ENCODE peak calls at places on chromosomes 2 and 18, in five cellular contexts. E is right lobe of liver, O is A549, R is tibial nerve, Q is stomach. U is an unnamed sample.

GRCh38 chr2:47237375-47238357 is 82.6 kb upstream of the STPG4 start:
- DNase-seq in O (no peak), R (peak), Q (no peak), E (no peak), U (no peak)

GRCh38 chr2:70381821-70382220 is 80.0 kb upstream of the FAM136A start:
- DNase-seq in O (peak), Q (no peak), E (no peak), R (no peak), U (no peak)

GRCh38 chr2:88658890-88659881 is 31.9 kb upstream of the EIF2AK3 start:
- DNase-seq in O (peak), Q (no peak), E (no peak), R (no peak), U (no peak)

GRCh38 chr2:168140892-168141291 is 106.5 kb downstream of the STK39 start:
- DNase-seq in E (no peak), Q (no peak), R (no peak), O (no peak), U (no peak)

GRCh38 chr2:147294825-147295392 is 549.9 kb upstream of the ACVR2A start:
- DNase-seq in R (no peak), O (no peak), Q (no peak), E (no peak), U (no peak)

GRCh38 chr2:82333697-82334096 is 2029.1 kb upstream of the LRRTM1 start:
- DNase-seq in E (no peak), O (no peak), Q (no peak), R (no peak), U (no peak)

GRCh38 chr2:105895995-105896764 is 151.5 kb downstream of the NCK2 start:
- DNase-seq in Q (no peak), O (no peak), E (no peak), R (no peak), U (no peak)

GRCh38 chr2:232592687-232593407 is 40.6 kb upstream of the EFHD1 start:
- DNase-seq in E (no peak), Q (no peak), R (no peak), O (peak), U (no peak)

DNA sequence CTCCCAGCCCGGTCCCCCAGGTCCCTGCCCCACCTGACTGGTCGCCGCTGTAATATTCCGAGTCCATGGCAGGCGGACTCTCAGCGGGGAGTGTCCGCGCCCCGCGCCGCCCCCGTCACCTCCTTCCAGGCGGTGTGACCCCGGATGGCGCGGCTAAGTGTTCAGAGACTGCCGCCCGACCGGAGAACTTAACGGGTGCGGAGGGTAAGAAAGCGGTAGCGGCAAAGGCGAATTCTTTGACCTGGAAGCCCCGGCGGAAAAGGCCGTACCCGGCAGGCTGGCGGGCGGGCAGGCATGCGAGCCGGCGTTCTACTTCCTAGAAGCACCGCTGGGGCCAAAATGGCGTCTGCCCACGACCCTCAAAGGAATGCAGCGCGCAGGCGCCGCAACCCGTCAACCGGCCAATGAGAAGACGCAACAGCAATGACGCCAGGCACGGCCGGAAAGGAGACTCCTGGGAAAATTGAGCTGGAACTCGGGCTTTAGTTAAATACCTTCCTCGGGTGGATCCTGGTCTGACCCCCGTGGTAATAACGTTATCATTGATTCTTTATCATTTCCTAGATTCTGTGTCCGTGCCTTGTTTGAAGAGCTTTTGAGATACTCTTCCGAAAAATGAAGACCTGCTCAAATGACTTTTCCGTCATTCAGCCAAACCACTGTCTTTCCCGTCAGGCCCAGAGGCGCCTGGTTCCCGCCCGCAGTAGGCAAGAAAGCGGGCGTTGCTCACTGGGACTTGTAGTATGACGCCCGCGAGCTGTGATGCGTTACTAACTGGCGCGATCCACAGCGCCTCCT is at the start of gene IWS1:
- DNase-seq in O (peak), E (peak), R (peak), Q (peak), U (peak)
- TF ChIP-seq POLR2A in O (peak), E (peak), R (peak), Q (no peak), U (no peak)

DNA sequence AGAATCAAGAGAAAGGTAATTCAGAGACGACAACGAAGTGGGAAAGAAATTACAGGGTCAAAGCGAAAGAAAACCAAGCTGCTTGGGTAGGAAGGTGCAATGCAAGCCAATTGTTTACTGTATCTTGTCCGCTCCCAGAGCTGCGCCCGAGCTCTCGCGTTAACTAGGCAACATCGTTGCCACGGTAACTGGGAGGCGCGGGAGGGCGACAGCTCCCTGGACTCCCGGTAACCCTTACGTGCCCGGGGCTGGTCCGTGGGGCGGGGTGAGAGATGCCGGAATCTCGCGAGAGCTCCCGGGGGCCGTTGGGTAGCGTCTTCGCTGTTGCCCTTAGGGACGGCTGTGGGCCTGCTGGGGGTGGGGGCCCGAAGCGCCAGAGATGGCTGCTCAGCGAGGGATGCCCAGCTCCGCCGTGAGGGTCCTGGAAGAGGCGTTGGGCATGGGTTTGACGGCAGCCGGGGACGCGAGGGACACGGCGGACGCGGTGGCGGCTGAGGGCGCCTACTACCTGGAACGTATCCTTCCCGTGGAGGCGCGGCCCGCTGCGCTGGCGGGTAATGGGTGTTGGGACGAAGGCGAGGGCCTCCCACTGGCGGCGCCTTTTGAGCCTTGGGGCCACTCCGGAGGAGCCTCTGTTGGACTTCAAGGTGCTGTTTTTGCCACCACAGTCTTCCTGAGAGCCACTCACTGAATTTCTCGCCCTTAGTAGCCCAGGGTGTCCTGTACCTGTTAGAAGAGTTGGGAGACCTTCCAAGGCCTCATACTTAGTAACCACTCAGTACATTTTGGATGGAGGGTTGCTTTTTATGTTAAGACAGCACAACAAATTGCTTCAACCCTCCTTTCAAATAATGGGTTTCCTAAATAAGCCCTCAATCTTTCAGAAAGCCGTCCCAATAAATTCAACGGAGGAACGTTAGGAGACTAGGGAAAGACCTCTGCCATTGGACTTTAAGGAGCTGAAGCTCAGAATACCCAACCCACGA is at the start of gene SPAG16:
- DNase-seq in R (peak), Q (peak), O (peak), E (peak), U (peak)
- TF ChIP-seq POLR2A in R (no peak), Q (no peak), O (peak), E (peak), U (peak)

DNA sequence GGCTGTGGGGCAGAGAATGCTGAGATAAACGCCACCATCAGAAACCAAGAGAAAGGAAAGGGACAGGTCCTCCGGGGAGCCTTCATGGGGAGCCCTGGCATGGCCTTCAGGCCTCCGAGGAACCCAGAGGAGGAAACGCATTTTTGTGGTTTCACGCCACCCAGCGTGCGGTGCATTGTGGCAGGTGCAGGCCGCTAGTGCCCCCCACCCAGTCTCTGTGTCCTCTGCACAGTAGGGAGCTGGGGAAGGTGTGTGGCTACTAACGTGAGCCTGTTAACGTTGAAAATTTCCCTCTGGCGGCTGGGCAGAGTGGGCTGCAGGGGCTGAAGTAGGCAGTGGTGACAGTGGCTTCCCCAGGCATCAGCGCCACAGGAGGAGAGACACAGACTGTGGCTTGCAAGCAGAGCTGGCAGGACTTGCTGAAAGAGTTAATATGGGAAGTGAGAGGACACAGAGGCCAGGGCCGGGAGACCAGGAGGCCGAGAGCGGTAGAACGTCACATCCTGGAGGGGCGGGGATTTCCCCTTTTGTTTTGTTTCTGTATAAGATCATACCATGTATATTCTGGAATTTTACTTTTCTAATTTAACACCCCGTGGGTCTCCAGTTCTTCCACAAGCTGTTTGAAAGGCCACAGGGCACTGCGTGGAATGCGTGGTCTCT is 166.9 kb downstream of the GBX2 start:
- DNase-seq in E (no peak), Q (no peak), R (no peak), O (no peak), U (no peak)
- TF ChIP-seq POLR2A in E (no peak), Q (no peak), R (no peak), O (no peak), U (no peak)

DNA sequence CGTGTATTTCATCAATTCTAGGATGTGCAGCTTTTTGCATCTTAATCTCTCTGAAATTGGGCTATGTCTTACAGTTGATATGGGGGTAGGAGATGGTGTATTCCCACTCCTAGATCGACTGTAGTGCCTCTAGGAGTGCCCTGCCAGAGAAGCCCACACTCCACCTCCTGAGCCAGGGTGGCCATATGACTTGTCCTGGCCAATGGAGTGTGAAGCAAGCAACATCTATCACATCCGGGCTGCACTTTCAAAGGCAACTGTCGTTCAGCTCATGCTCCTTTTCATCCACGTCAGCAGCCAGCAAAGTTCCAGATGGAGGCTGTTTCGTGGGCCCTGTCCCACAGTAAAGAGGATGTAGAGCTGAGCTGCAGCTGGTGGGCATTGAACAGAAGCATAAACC is 149.4 kb upstream of the SLC1A4 start:
- DNase-seq in O (no peak), Q (no peak), R (no peak), E (no peak), U (no peak)
- TF ChIP-seq POLR2A in O (no peak), Q (no peak), R (no peak), E (no peak), U (no peak)

GRCh38 chr18:6414723-6415362 is at the start of gene L3MBTL4:
- DNase-seq in Q (peak), E (peak), R (no peak), O (no peak), U (peak)
- TF ChIP-seq POLR2A in Q (no peak), E (peak), R (no peak), O (no peak), U (no peak)

GRCh38 chr2:227472265-227473018 is 486 bp downstream of the AGFG1 start:
- DNase-seq in O (no peak), E (peak), Q (peak), R (no peak), U (peak)
- TF ChIP-seq POLR2A in O (no peak), E (no peak), Q (no peak), R (no peak), U (no peak)

GRCh38 chr2:238412067-238412767 is 14.5 kb upstream of the ASB1 start:
- DNase-seq in Q (no peak), R (no peak), E (no peak), O (no peak), U (no peak)
- TF ChIP-seq POLR2A in Q (no peak), R (no peak), E (no peak), O (no peak), U (no peak)

U was measured in upper lobe of left lung.